ENCODE peak calls at places on chromosome 14, in eight cellular contexts. One of them, this sample, is unnamed.

GRCh38 chr14:103099733-103100280 is 5.3 kb downstream of the EXOC3L4 start:
- DNase-seq in CD8-positive, alpha-beta memory T cell: no peak
- DNase-seq in upper lobe of left lung: peak; percentile 44
- DNase-seq in CD8-positive, alpha-beta T cell: no peak
- DNase-seq in DND-41: no peak
- DNase-seq in Karpas-422: no peak
- DNase-seq in SJCRH30: no peak
- DNase-seq in uterus: no peak
- DNase-seq in this sample: no peak

GRCh38 chr14:20681348-20682126 is 2.8 kb upstream of the RNASE4 start:
- DNase-seq in CD8-positive, alpha-beta memory T cell: peak; percentile 89
- DNase-seq in upper lobe of left lung: peak; percentile 86
- DNase-seq in CD8-positive, alpha-beta T cell: peak; percentile 82
- DNase-seq in DND-41: peak; percentile 89
- DNase-seq in Karpas-422: peak; percentile 98
- DNase-seq in SJCRH30: peak; percentile 70
- DNase-seq in uterus: peak; percentile 85
- DNase-seq in this sample: no peak

GRCh38 chr14:94042433-94043091 is 16.4 kb downstream of the OTUB2 start:
- DNase-seq in CD8-positive, alpha-beta memory T cell: no peak
- DNase-seq in upper lobe of left lung: no peak
- DNase-seq in CD8-positive, alpha-beta T cell: no peak
- DNase-seq in DND-41: no peak
- DNase-seq in Karpas-422: no peak
- DNase-seq in SJCRH30: no peak
- DNase-seq in uterus: no peak
- DNase-seq in this sample: no peak

GRCh38 chr14:36773136-36773540 is 111.5 kb downstream of the PAX9 start:
- DNase-seq in CD8-positive, alpha-beta memory T cell: no peak
- DNase-seq in upper lobe of left lung: no peak
- DNase-seq in CD8-positive, alpha-beta T cell: no peak
- DNase-seq in DND-41: no peak
- DNase-seq in Karpas-422: peak; percentile 92
- DNase-seq in SJCRH30: peak; percentile 11
- DNase-seq in uterus: no peak
- DNase-seq in this sample: no peak

GRCh38 chr14:26401170-26401968 is 196.5 kb downstream of the NOVA1 start:
- DNase-seq in CD8-positive, alpha-beta memory T cell: no peak
- DNase-seq in upper lobe of left lung: no peak
- DNase-seq in CD8-positive, alpha-beta T cell: no peak
- DNase-seq in DND-41: no peak
- DNase-seq in Karpas-422: no peak
- DNase-seq in SJCRH30: no peak
- DNase-seq in uterus: no peak
- DNase-seq in this sample: no peak

GRCh38 chr14:66315548-66315947 is 170.6 kb upstream of the CCDC196 start:
- DNase-seq in CD8-positive, alpha-beta memory T cell: no peak
- DNase-seq in upper lobe of left lung: no peak
- DNase-seq in CD8-positive, alpha-beta T cell: no peak
- DNase-seq in DND-41: no peak
- DNase-seq in Karpas-422: peak; percentile 43
- DNase-seq in SJCRH30: no peak
- DNase-seq in uterus: no peak
- DNase-seq in this sample: no peak

GRCh38 chr14:103385153-103385993 is at the start of gene MARK3:
- DNase-seq in CD8-positive, alpha-beta memory T cell: peak; percentile 96
- DNase-seq in upper lobe of left lung: peak; percentile 99
- DNase-seq in CD8-positive, alpha-beta T cell: peak; percentile 96
- DNase-seq in DND-41: peak; percentile 96
- DNase-seq in Karpas-422: peak; percentile 100
- DNase-seq in SJCRH30: peak; percentile 98
- DNase-seq in uterus: peak; percentile 97
- DNase-seq in this sample: peak; percentile 97

GRCh38 chr14:91904956-91905645 is 37.8 kb upstream of the TC2N start:
- DNase-seq in CD8-positive, alpha-beta memory T cell: no peak
- DNase-seq in upper lobe of left lung: no peak
- DNase-seq in CD8-positive, alpha-beta T cell: no peak
- DNase-seq in DND-41: no peak
- DNase-seq in Karpas-422: no peak
- DNase-seq in SJCRH30: no peak
- DNase-seq in uterus: no peak
- DNase-seq in this sample: no peak

GRCh38 chr14:104395941-104396681 is 183.5 kb upstream of the C14orf180 start:
- DNase-seq in CD8-positive, alpha-beta memory T cell: no peak
- DNase-seq in upper lobe of left lung: peak; percentile 69
- DNase-seq in CD8-positive, alpha-beta T cell: no peak
- DNase-seq in DND-41: peak; percentile 1
- DNase-seq in Karpas-422: peak; percentile 60
- DNase-seq in SJCRH30: peak; percentile 0
- DNase-seq in uterus: no peak
- DNase-seq in this sample: peak; percentile 64

DNA sequence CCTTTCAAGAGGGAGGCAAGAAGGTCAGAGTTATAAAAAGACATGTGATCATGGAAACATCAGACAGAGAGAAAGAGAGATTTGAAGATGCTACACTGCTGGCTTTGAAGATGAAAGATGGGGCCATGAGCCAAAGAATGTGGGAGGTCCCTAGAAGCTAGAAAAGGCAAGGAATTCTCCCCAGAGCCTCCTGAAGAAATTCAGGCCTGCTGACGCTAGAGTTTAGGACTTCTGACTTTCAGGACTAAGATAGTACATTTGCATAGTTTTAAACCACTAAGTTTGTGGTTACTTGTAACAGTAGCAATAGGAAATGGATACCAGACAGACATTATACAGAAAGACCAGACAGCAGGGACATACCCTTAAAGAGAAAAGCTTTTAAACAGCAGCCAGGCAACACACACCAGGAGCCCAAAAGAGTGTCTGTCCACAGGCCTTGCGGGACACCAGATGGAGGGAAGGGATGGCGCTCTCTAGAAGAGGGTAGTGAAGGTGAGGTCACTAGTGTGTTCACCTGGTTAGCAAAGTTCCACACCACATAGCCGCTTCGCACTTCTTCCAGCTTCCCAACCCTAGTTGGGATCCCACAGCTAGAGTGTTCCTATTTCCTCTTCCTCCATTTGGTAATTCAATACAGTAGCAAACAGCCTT is 29.7 kb upstream of the CEBPE start:
- DNase-seq in CD8-positive, alpha-beta memory T cell: no peak
- DNase-seq in upper lobe of left lung: no peak
- DNase-seq in CD8-positive, alpha-beta T cell: no peak
- DNase-seq in DND-41: no peak
- DNase-seq in Karpas-422: no peak
- DNase-seq in SJCRH30: no peak
- DNase-seq in uterus: no peak
- DNase-seq in this sample: no peak
- H3K27ac ChIP-seq in CD8-positive, alpha-beta memory T cell: no peak overlapping the region
- H3K27ac ChIP-seq in upper lobe of left lung: no peak overlapping the region
- H3K27ac ChIP-seq in CD8-positive, alpha-beta T cell: no peak overlapping the region
- H3K27ac ChIP-seq in DND-41: no peak overlapping the region
- H3K27ac ChIP-seq in Karpas-422: no peak overlapping the region
- H3K27ac ChIP-seq in SJCRH30: no peak overlapping the region
- H3K27ac ChIP-seq in uterus: peak overlapping the region; percentile 96
- H3K27ac ChIP-seq in this sample: peak overlapping the region; percentile 93

GRCh38 chr14:47744155-47744554 is 68.8 kb upstream of the MDGA2 start:
- DNase-seq in CD8-positive, alpha-beta memory T cell: no peak
- DNase-seq in upper lobe of left lung: no peak
- DNase-seq in CD8-positive, alpha-beta T cell: no peak
- DNase-seq in DND-41: no peak
- DNase-seq in Karpas-422: no peak
- DNase-seq in SJCRH30: no peak
- DNase-seq in uterus: no peak
- DNase-seq in this sample: no peak
- H3K27ac ChIP-seq in CD8-positive, alpha-beta memory T cell: no peak overlapping the region
- H3K27ac ChIP-seq in upper lobe of left lung: no peak overlapping the region
- H3K27ac ChIP-seq in CD8-positive, alpha-beta T cell: no peak overlapping the region
- H3K27ac ChIP-seq in DND-41: no peak overlapping the region
- H3K27ac ChIP-seq in Karpas-422: no peak overlapping the region
- H3K27ac ChIP-seq in SJCRH30: no peak overlapping the region
- H3K27ac ChIP-seq in uterus: no peak overlapping the region
- H3K27ac ChIP-seq in this sample: no peak overlapping the region

DNA sequence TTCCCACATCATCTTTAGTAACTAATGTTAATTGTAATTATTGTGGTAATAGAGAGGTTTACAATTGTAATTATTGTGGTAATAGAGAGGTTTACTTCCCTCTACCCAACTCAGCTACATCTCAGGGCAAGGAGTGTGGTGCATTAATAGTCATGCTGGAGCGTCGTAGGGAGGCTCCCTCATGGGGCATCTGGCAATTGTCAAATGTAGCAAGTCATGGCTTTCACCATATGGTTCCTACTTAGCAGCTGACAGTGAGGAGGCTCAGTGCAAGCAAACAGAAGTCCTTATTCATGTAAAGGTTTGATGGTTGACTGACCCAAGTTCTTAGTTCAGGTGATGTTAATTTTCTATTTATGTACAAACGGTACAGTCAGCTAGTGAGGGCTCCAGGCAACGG is 1012.0 kb downstream of the FLRT2 start:
- DNase-seq in CD8-positive, alpha-beta memory T cell: no peak
- DNase-seq in upper lobe of left lung: no peak
- DNase-seq in CD8-positive, alpha-beta T cell: no peak
- DNase-seq in DND-41: no peak
- DNase-seq in Karpas-422: no peak
- DNase-seq in SJCRH30: no peak
- DNase-seq in uterus: no peak
- DNase-seq in this sample: no peak
- H3K27ac ChIP-seq in CD8-positive, alpha-beta memory T cell: no peak overlapping the region
- H3K27ac ChIP-seq in upper lobe of left lung: no peak overlapping the region
- H3K27ac ChIP-seq in CD8-positive, alpha-beta T cell: no peak overlapping the region
- H3K27ac ChIP-seq in DND-41: no peak overlapping the region
- H3K27ac ChIP-seq in Karpas-422: no peak overlapping the region
- H3K27ac ChIP-seq in SJCRH30: no peak overlapping the region
- H3K27ac ChIP-seq in uterus: no peak overlapping the region
- H3K27ac ChIP-seq in this sample: no peak overlapping the region

GRCh38 chr14:68521557-68521901 is 271.3 kb downstream of the ZFP36L1 start:
- DNase-seq in CD8-positive, alpha-beta memory T cell: no peak
- DNase-seq in upper lobe of left lung: no peak
- DNase-seq in CD8-positive, alpha-beta T cell: no peak
- DNase-seq in DND-41: no peak
- DNase-seq in Karpas-422: no peak
- DNase-seq in SJCRH30: no peak
- DNase-seq in uterus: no peak
- DNase-seq in this sample: no peak
- H3K27ac ChIP-seq in CD8-positive, alpha-beta memory T cell: no peak overlapping the region
- H3K27ac ChIP-seq in upper lobe of left lung: peak overlapping the region; percentile 80
- H3K27ac ChIP-seq in CD8-positive, alpha-beta T cell: no peak overlapping the region
- H3K27ac ChIP-seq in DND-41: no peak overlapping the region
- H3K27ac ChIP-seq in Karpas-422: no peak overlapping the region
- H3K27ac ChIP-seq in SJCRH30: peak overlapping the region; percentile 92
- H3K27ac ChIP-seq in uterus: peak overlapping the region; percentile 92
- H3K27ac ChIP-seq in this sample: peak overlapping the region; percentile 79

GRCh38 chr14:75587388-75587787 is 9.0 kb downstream of the FLVCR2 start:
- DNase-seq in CD8-positive, alpha-beta memory T cell: no peak
- DNase-seq in upper lobe of left lung: no peak
- DNase-seq in CD8-positive, alpha-beta T cell: no peak
- DNase-seq in DND-41: no peak
- DNase-seq in Karpas-422: no peak
- DNase-seq in SJCRH30: no peak
- DNase-seq in uterus: no peak
- DNase-seq in this sample: no peak

GRCh38 chr14:75591987-75592575 is 13.7 kb downstream of the FLVCR2 start:
- DNase-seq in CD8-positive, alpha-beta memory T cell: no peak
- DNase-seq in upper lobe of left lung: no peak
- DNase-seq in CD8-positive, alpha-beta T cell: no peak
- DNase-seq in DND-41: no peak
- DNase-seq in Karpas-422: no peak
- DNase-seq in SJCRH30: no peak
- DNase-seq in uterus: no peak
- DNase-seq in this sample: no peak

GRCh38 chr14:75595211-75595610 is 16.8 kb downstream of the FLVCR2 start:
- DNase-seq in CD8-positive, alpha-beta memory T cell: no peak
- DNase-seq in upper lobe of left lung: no peak
- DNase-seq in CD8-positive, alpha-beta T cell: no peak
- DNase-seq in DND-41: no peak
- DNase-seq in Karpas-422: no peak
- DNase-seq in SJCRH30: no peak
- DNase-seq in uterus: no peak
- DNase-seq in this sample: no peak

GRCh38 chr14:75589896-75590295 is 11.5 kb downstream of the FLVCR2 start:
- DNase-seq in CD8-positive, alpha-beta memory T cell: no peak
- DNase-seq in upper lobe of left lung: no peak
- DNase-seq in CD8-positive, alpha-beta T cell: no peak
- DNase-seq in DND-41: no peak
- DNase-seq in Karpas-422: no peak
- DNase-seq in SJCRH30: no peak
- DNase-seq in uterus: no peak
- DNase-seq in this sample: no peak

GRCh38 chr14:75591331-75591946 is 13.0 kb downstream of the FLVCR2 start:
- DNase-seq in CD8-positive, alpha-beta memory T cell: no peak
- DNase-seq in upper lobe of left lung: no peak
- DNase-seq in CD8-positive, alpha-beta T cell: no peak
- DNase-seq in DND-41: no peak
- DNase-seq in Karpas-422: peak; percentile 61
- DNase-seq in SJCRH30: no peak
- DNase-seq in uterus: no peak
- DNase-seq in this sample: no peak
- H3K27ac ChIP-seq in CD8-positive, alpha-beta memory T cell: no peak overlapping the region
- H3K27ac ChIP-seq in upper lobe of left lung: no peak overlapping the region
- H3K27ac ChIP-seq in CD8-positive, alpha-beta T cell: no peak overlapping the region
- H3K27ac ChIP-seq in DND-41: no peak overlapping the region
- H3K27ac ChIP-seq in Karpas-422: no peak overlapping the region
- H3K27ac ChIP-seq in SJCRH30: no peak overlapping the region
- H3K27ac ChIP-seq in uterus: no peak overlapping the region
- H3K27ac ChIP-seq in this sample: no peak overlapping the region

This sample was measured in vagina.